ENCODE peak calls at places on chromosomes 3 and 15, in ten cellular contexts. One of them, this sample, is unnamed.

GRCh38 chr3:182118081-182118480 is 406.4 kb downstream of the SOX2 start:
- DNase-seq in DMS153: no peak
- DNase-seq in mucosa of descending colon: no peak
- DNase-seq in activated T-cell treated with anti-CD3 and anti-CD28 coated beads, Interleukin-2, amount 50 U/mL, for 72 hours: no peak
- DNase-seq in fibroblast of the conjunctiva: no peak
- DNase-seq in stimulated activated CD4-positive, alpha-beta T cell treated with anti-CD3 and anti-CD28 coated beads, Interleukin-2, amount 100 ng/mL, for 4 hours: no peak
- DNase-seq in effector CD4-positive, alpha-beta T cell: no peak
- DNase-seq in NCI-H1417: no peak
- DNase-seq in activated T-helper 9 cell treated with anti-CD3 and anti-CD28 coated beads, Interleukin-2, amount 50 U/mL, for 16 hours: no peak
- DNase-seq in H7: no peak
- DNase-seq in this sample: no peak

GRCh38 chr15:25481208-25481862 is 42.5 kb upstream of the UBE3A start:
- DNase-seq in DMS153: no peak
- DNase-seq in mucosa of descending colon: peak; percentile 4
- DNase-seq in activated T-cell treated with anti-CD3 and anti-CD28 coated beads, Interleukin-2, amount 50 U/mL, for 72 hours: no peak
- DNase-seq in fibroblast of the conjunctiva: no peak
- DNase-seq in stimulated activated CD4-positive, alpha-beta T cell treated with anti-CD3 and anti-CD28 coated beads, Interleukin-2, amount 100 ng/mL, for 4 hours: no peak
- DNase-seq in effector CD4-positive, alpha-beta T cell: no peak
- DNase-seq in NCI-H1417: peak; percentile 96
- DNase-seq in activated T-helper 9 cell treated with anti-CD3 and anti-CD28 coated beads, Interleukin-2, amount 50 U/mL, for 16 hours: no peak
- DNase-seq in H7: peak; percentile 64
- DNase-seq in this sample: no peak

GRCh38 chr3:45223889-45224730 is 2.0 kb downstream of the TMEM158 start:
- DNase-seq in DMS153: no peak
- DNase-seq in mucosa of descending colon: no peak
- DNase-seq in activated T-cell treated with anti-CD3 and anti-CD28 coated beads, Interleukin-2, amount 50 U/mL, for 72 hours: no peak
- DNase-seq in fibroblast of the conjunctiva: no peak
- DNase-seq in stimulated activated CD4-positive, alpha-beta T cell treated with anti-CD3 and anti-CD28 coated beads, Interleukin-2, amount 100 ng/mL, for 4 hours: peak; percentile 14
- DNase-seq in effector CD4-positive, alpha-beta T cell: no peak
- DNase-seq in NCI-H1417: no peak
- DNase-seq in activated T-helper 9 cell treated with anti-CD3 and anti-CD28 coated beads, Interleukin-2, amount 50 U/mL, for 16 hours: no peak
- DNase-seq in H7: no peak
- DNase-seq in this sample: peak; percentile 19

GRCh38 chr3:5057217-5057616 is 64.9 kb upstream of the ARL8B start:
- DNase-seq in DMS153: no peak
- DNase-seq in mucosa of descending colon: no peak
- DNase-seq in activated T-cell treated with anti-CD3 and anti-CD28 coated beads, Interleukin-2, amount 50 U/mL, for 72 hours: no peak
- DNase-seq in fibroblast of the conjunctiva: no peak
- DNase-seq in stimulated activated CD4-positive, alpha-beta T cell treated with anti-CD3 and anti-CD28 coated beads, Interleukin-2, amount 100 ng/mL, for 4 hours: no peak
- DNase-seq in effector CD4-positive, alpha-beta T cell: no peak
- DNase-seq in NCI-H1417: no peak
- DNase-seq in activated T-helper 9 cell treated with anti-CD3 and anti-CD28 coated beads, Interleukin-2, amount 50 U/mL, for 16 hours: no peak
- DNase-seq in H7: no peak
- DNase-seq in this sample: no peak

GRCh38 chr3:61650719-61651118 is 89.3 kb downstream of the PTPRG start:
- DNase-seq in DMS153: no peak
- DNase-seq in mucosa of descending colon: no peak
- DNase-seq in activated T-cell treated with anti-CD3 and anti-CD28 coated beads, Interleukin-2, amount 50 U/mL, for 72 hours: no peak
- DNase-seq in fibroblast of the conjunctiva: no peak
- DNase-seq in stimulated activated CD4-positive, alpha-beta T cell treated with anti-CD3 and anti-CD28 coated beads, Interleukin-2, amount 100 ng/mL, for 4 hours: no peak
- DNase-seq in effector CD4-positive, alpha-beta T cell: no peak
- DNase-seq in NCI-H1417: no peak
- DNase-seq in activated T-helper 9 cell treated with anti-CD3 and anti-CD28 coated beads, Interleukin-2, amount 50 U/mL, for 16 hours: no peak
- DNase-seq in H7: no peak
- DNase-seq in this sample: no peak

GRCh38 chr15:73796266-73796939 is 43.3 kb upstream of the INSYN1 start:
- DNase-seq in DMS153: no peak
- DNase-seq in mucosa of descending colon: no peak
- DNase-seq in activated T-cell treated with anti-CD3 and anti-CD28 coated beads, Interleukin-2, amount 50 U/mL, for 72 hours: no peak
- DNase-seq in fibroblast of the conjunctiva: no peak
- DNase-seq in stimulated activated CD4-positive, alpha-beta T cell treated with anti-CD3 and anti-CD28 coated beads, Interleukin-2, amount 100 ng/mL, for 4 hours: no peak
- DNase-seq in effector CD4-positive, alpha-beta T cell: no peak
- DNase-seq in NCI-H1417: peak; percentile 34
- DNase-seq in activated T-helper 9 cell treated with anti-CD3 and anti-CD28 coated beads, Interleukin-2, amount 50 U/mL, for 16 hours: no peak
- DNase-seq in H7: no peak
- DNase-seq in this sample: no peak

GRCh38 chr3:99651561-99651960 is 13.2 kb downstream of the COL8A1 start:
- DNase-seq in DMS153: no peak
- DNase-seq in mucosa of descending colon: peak; percentile 33
- DNase-seq in activated T-cell treated with anti-CD3 and anti-CD28 coated beads, Interleukin-2, amount 50 U/mL, for 72 hours: no peak
- DNase-seq in fibroblast of the conjunctiva: no peak
- DNase-seq in stimulated activated CD4-positive, alpha-beta T cell treated with anti-CD3 and anti-CD28 coated beads, Interleukin-2, amount 100 ng/mL, for 4 hours: no peak
- DNase-seq in effector CD4-positive, alpha-beta T cell: no peak
- DNase-seq in NCI-H1417: no peak
- DNase-seq in activated T-helper 9 cell treated with anti-CD3 and anti-CD28 coated beads, Interleukin-2, amount 50 U/mL, for 16 hours: no peak
- DNase-seq in H7: no peak
- DNase-seq in this sample: no peak

GRCh38 chr15:45179221-45179985 is 8.4 kb downstream of the SHF start:
- DNase-seq in DMS153: no peak
- DNase-seq in mucosa of descending colon: peak; percentile 80
- DNase-seq in activated T-cell treated with anti-CD3 and anti-CD28 coated beads, Interleukin-2, amount 50 U/mL, for 72 hours: peak; percentile 39
- DNase-seq in fibroblast of the conjunctiva: no peak
- DNase-seq in stimulated activated CD4-positive, alpha-beta T cell treated with anti-CD3 and anti-CD28 coated beads, Interleukin-2, amount 100 ng/mL, for 4 hours: no peak
- DNase-seq in effector CD4-positive, alpha-beta T cell: peak; percentile 62
- DNase-seq in NCI-H1417: no peak
- DNase-seq in activated T-helper 9 cell treated with anti-CD3 and anti-CD28 coated beads, Interleukin-2, amount 50 U/mL, for 16 hours: peak; percentile 31
- DNase-seq in H7: peak; percentile 90
- DNase-seq in this sample: no peak

GRCh38 chr15:88704791-88705768 is 66.3 kb downstream of the ISG20 start:
- DNase-seq in DMS153: no peak
- DNase-seq in mucosa of descending colon: peak; percentile 11
- DNase-seq in activated T-cell treated with anti-CD3 and anti-CD28 coated beads, Interleukin-2, amount 50 U/mL, for 72 hours: peak; percentile 3
- DNase-seq in fibroblast of the conjunctiva: peak; percentile 26
- DNase-seq in stimulated activated CD4-positive, alpha-beta T cell treated with anti-CD3 and anti-CD28 coated beads, Interleukin-2, amount 100 ng/mL, for 4 hours: no peak
- DNase-seq in effector CD4-positive, alpha-beta T cell: no peak
- DNase-seq in NCI-H1417: peak; percentile 65
- DNase-seq in activated T-helper 9 cell treated with anti-CD3 and anti-CD28 coated beads, Interleukin-2, amount 50 U/mL, for 16 hours: no peak
- DNase-seq in H7: peak; percentile 90
- DNase-seq in this sample: no peak

GRCh38 chr3:154835638-154836037 is 244.5 kb upstream of the MME start:
- DNase-seq in DMS153: peak; percentile 17
- DNase-seq in mucosa of descending colon: no peak
- DNase-seq in activated T-cell treated with anti-CD3 and anti-CD28 coated beads, Interleukin-2, amount 50 U/mL, for 72 hours: no peak
- DNase-seq in fibroblast of the conjunctiva: no peak
- DNase-seq in stimulated activated CD4-positive, alpha-beta T cell treated with anti-CD3 and anti-CD28 coated beads, Interleukin-2, amount 100 ng/mL, for 4 hours: no peak
- DNase-seq in effector CD4-positive, alpha-beta T cell: no peak
- DNase-seq in NCI-H1417: no peak
- DNase-seq in activated T-helper 9 cell treated with anti-CD3 and anti-CD28 coated beads, Interleukin-2, amount 50 U/mL, for 16 hours: no peak
- DNase-seq in H7: no peak
- DNase-seq in this sample: no peak

GRCh38 chr15:44087578-44088190 is 107.4 kb downstream of the FRMD5 start:
- DNase-seq in DMS153: no peak
- DNase-seq in mucosa of descending colon: no peak
- DNase-seq in activated T-cell treated with anti-CD3 and anti-CD28 coated beads, Interleukin-2, amount 50 U/mL, for 72 hours: no peak
- DNase-seq in fibroblast of the conjunctiva: peak; percentile 69
- DNase-seq in stimulated activated CD4-positive, alpha-beta T cell treated with anti-CD3 and anti-CD28 coated beads, Interleukin-2, amount 100 ng/mL, for 4 hours: no peak
- DNase-seq in effector CD4-positive, alpha-beta T cell: no peak
- DNase-seq in NCI-H1417: no peak
- DNase-seq in activated T-helper 9 cell treated with anti-CD3 and anti-CD28 coated beads, Interleukin-2, amount 50 U/mL, for 16 hours: no peak
- DNase-seq in H7: no peak
- DNase-seq in this sample: no peak

GRCh38 chr3:150748648-150749047 is 14.3 kb downstream of the SIAH2 start:
- DNase-seq in DMS153: no peak
- DNase-seq in mucosa of descending colon: no peak
- DNase-seq in activated T-cell treated with anti-CD3 and anti-CD28 coated beads, Interleukin-2, amount 50 U/mL, for 72 hours: no peak
- DNase-seq in fibroblast of the conjunctiva: no peak
- DNase-seq in stimulated activated CD4-positive, alpha-beta T cell treated with anti-CD3 and anti-CD28 coated beads, Interleukin-2, amount 100 ng/mL, for 4 hours: no peak
- DNase-seq in effector CD4-positive, alpha-beta T cell: no peak
- DNase-seq in NCI-H1417: no peak
- DNase-seq in activated T-helper 9 cell treated with anti-CD3 and anti-CD28 coated beads, Interleukin-2, amount 50 U/mL, for 16 hours: no peak
- DNase-seq in H7: no peak
- DNase-seq in this sample: no peak

GRCh38 chr3:63993653-63994079 is 29.6 kb downstream of the PSMD6 start:
- DNase-seq in DMS153: peak; percentile 1
- DNase-seq in mucosa of descending colon: peak; percentile 73
- DNase-seq in activated T-cell treated with anti-CD3 and anti-CD28 coated beads, Interleukin-2, amount 50 U/mL, for 72 hours: peak; percentile 49
- DNase-seq in fibroblast of the conjunctiva: peak; percentile 71
- DNase-seq in stimulated activated CD4-positive, alpha-beta T cell treated with anti-CD3 and anti-CD28 coated beads, Interleukin-2, amount 100 ng/mL, for 4 hours: peak; percentile 23
- DNase-seq in effector CD4-positive, alpha-beta T cell: peak; percentile 46
- DNase-seq in NCI-H1417: peak; percentile 69
- DNase-seq in activated T-helper 9 cell treated with anti-CD3 and anti-CD28 coated beads, Interleukin-2, amount 50 U/mL, for 16 hours: peak; percentile 16
- DNase-seq in H7: peak; percentile 80
- DNase-seq in this sample: peak; percentile 18

GRCh38 chr3:14374444-14374883 is 27.9 kb upstream of the SLC6A6 start:
- DNase-seq in DMS153: no peak
- DNase-seq in mucosa of descending colon: no peak
- DNase-seq in activated T-cell treated with anti-CD3 and anti-CD28 coated beads, Interleukin-2, amount 50 U/mL, for 72 hours: no peak
- DNase-seq in fibroblast of the conjunctiva: no peak
- DNase-seq in stimulated activated CD4-positive, alpha-beta T cell treated with anti-CD3 and anti-CD28 coated beads, Interleukin-2, amount 100 ng/mL, for 4 hours: no peak
- DNase-seq in effector CD4-positive, alpha-beta T cell: no peak
- DNase-seq in NCI-H1417: no peak
- DNase-seq in activated T-helper 9 cell treated with anti-CD3 and anti-CD28 coated beads, Interleukin-2, amount 50 U/mL, for 16 hours: no peak
- DNase-seq in H7: peak; percentile 61
- DNase-seq in this sample: no peak

GRCh38 chr3:72505539-72506430 is 342.5 kb downstream of the SHQ1 start:
- DNase-seq in DMS153: no peak
- DNase-seq in mucosa of descending colon: no peak
- DNase-seq in activated T-cell treated with anti-CD3 and anti-CD28 coated beads, Interleukin-2, amount 50 U/mL, for 72 hours: no peak
- DNase-seq in fibroblast of the conjunctiva: no peak
- DNase-seq in stimulated activated CD4-positive, alpha-beta T cell treated with anti-CD3 and anti-CD28 coated beads, Interleukin-2, amount 100 ng/mL, for 4 hours: no peak
- DNase-seq in effector CD4-positive, alpha-beta T cell: no peak
- DNase-seq in NCI-H1417: no peak
- DNase-seq in activated T-helper 9 cell treated with anti-CD3 and anti-CD28 coated beads, Interleukin-2, amount 50 U/mL, for 16 hours: no peak
- DNase-seq in H7: no peak
- DNase-seq in this sample: no peak

GRCh38 chr3:136667081-136667480 is 85.1 kb downstream of the STAG1 start:
- DNase-seq in DMS153: no peak
- DNase-seq in mucosa of descending colon: no peak
- DNase-seq in activated T-cell treated with anti-CD3 and anti-CD28 coated beads, Interleukin-2, amount 50 U/mL, for 72 hours: no peak
- DNase-seq in fibroblast of the conjunctiva: no peak
- DNase-seq in stimulated activated CD4-positive, alpha-beta T cell treated with anti-CD3 and anti-CD28 coated beads, Interleukin-2, amount 100 ng/mL, for 4 hours: no peak
- DNase-seq in effector CD4-positive, alpha-beta T cell: no peak
- DNase-seq in NCI-H1417: no peak
- DNase-seq in activated T-helper 9 cell treated with anti-CD3 and anti-CD28 coated beads, Interleukin-2, amount 50 U/mL, for 16 hours: no peak
- DNase-seq in H7: no peak
- DNase-seq in this sample: no peak

GRCh38 chr3:197597335-197597734 is 41.6 kb upstream of the BDH1 start:
- DNase-seq in DMS153: no peak
- DNase-seq in mucosa of descending colon: peak; percentile 69
- DNase-seq in activated T-cell treated with anti-CD3 and anti-CD28 coated beads, Interleukin-2, amount 50 U/mL, for 72 hours: no peak
- DNase-seq in fibroblast of the conjunctiva: no peak
- DNase-seq in stimulated activated CD4-positive, alpha-beta T cell treated with anti-CD3 and anti-CD28 coated beads, Interleukin-2, amount 100 ng/mL, for 4 hours: no peak
- DNase-seq in effector CD4-positive, alpha-beta T cell: no peak
- DNase-seq in NCI-H1417: no peak
- DNase-seq in activated T-helper 9 cell treated with anti-CD3 and anti-CD28 coated beads, Interleukin-2, amount 50 U/mL, for 16 hours: no peak
- DNase-seq in H7: no peak
- DNase-seq in this sample: no peak

GRCh38 chr3:63900459-63900858 is 11.7 kb downstream of the SCAANT1 start:
- DNase-seq in DMS153: peak; percentile 79
- DNase-seq in mucosa of descending colon: no peak
- DNase-seq in activated T-cell treated with anti-CD3 and anti-CD28 coated beads, Interleukin-2, amount 50 U/mL, for 72 hours: no peak
- DNase-seq in fibroblast of the conjunctiva: no peak
- DNase-seq in stimulated activated CD4-positive, alpha-beta T cell treated with anti-CD3 and anti-CD28 coated beads, Interleukin-2, amount 100 ng/mL, for 4 hours: no peak
- DNase-seq in effector CD4-positive, alpha-beta T cell: no peak
- DNase-seq in NCI-H1417: peak; percentile 75
- DNase-seq in activated T-helper 9 cell treated with anti-CD3 and anti-CD28 coated beads, Interleukin-2, amount 50 U/mL, for 16 hours: no peak
- DNase-seq in H7: no peak
- DNase-seq in this sample: no peak

GRCh38 chr15:31974855-31975421 is 55.4 kb upstream of the CHRNA7 start:
- DNase-seq in DMS153: peak; percentile 1
- DNase-seq in mucosa of descending colon: peak; percentile 67
- DNase-seq in activated T-cell treated with anti-CD3 and anti-CD28 coated beads, Interleukin-2, amount 50 U/mL, for 72 hours: peak; percentile 54
- DNase-seq in fibroblast of the conjunctiva: no peak
- DNase-seq in stimulated activated CD4-positive, alpha-beta T cell treated with anti-CD3 and anti-CD28 coated beads, Interleukin-2, amount 100 ng/mL, for 4 hours: peak; percentile 8
- DNase-seq in effector CD4-positive, alpha-beta T cell: no peak
- DNase-seq in NCI-H1417: peak; percentile 88
- DNase-seq in activated T-helper 9 cell treated with anti-CD3 and anti-CD28 coated beads, Interleukin-2, amount 50 U/mL, for 16 hours: no peak
- DNase-seq in H7: peak; percentile 87
- DNase-seq in this sample: no peak

GRCh38 chr3:14253022-14253761 is 74.6 kb downstream of the LSM3 start:
- DNase-seq in DMS153: no peak
- DNase-seq in mucosa of descending colon: no peak
- DNase-seq in activated T-cell treated with anti-CD3 and anti-CD28 coated beads, Interleukin-2, amount 50 U/mL, for 72 hours: no peak
- DNase-seq in fibroblast of the conjunctiva: no peak
- DNase-seq in stimulated activated CD4-positive, alpha-beta T cell treated with anti-CD3 and anti-CD28 coated beads, Interleukin-2, amount 100 ng/mL, for 4 hours: no peak
- DNase-seq in effector CD4-positive, alpha-beta T cell: no peak
- DNase-seq in NCI-H1417: no peak
- DNase-seq in activated T-helper 9 cell treated with anti-CD3 and anti-CD28 coated beads, Interleukin-2, amount 50 U/mL, for 16 hours: no peak
- DNase-seq in H7: no peak
- DNase-seq in this sample: no peak

GRCh38 chr15:36867436-36867835 is 232.9 kb downstream of the MEIS2 start:
- DNase-seq in DMS153: no peak
- DNase-seq in mucosa of descending colon: no peak
- DNase-seq in activated T-cell treated with anti-CD3 and anti-CD28 coated beads, Interleukin-2, amount 50 U/mL, for 72 hours: no peak
- DNase-seq in fibroblast of the conjunctiva: no peak
- DNase-seq in stimulated activated CD4-positive, alpha-beta T cell treated with anti-CD3 and anti-CD28 coated beads, Interleukin-2, amount 100 ng/mL, for 4 hours: no peak
- DNase-seq in effector CD4-positive, alpha-beta T cell: no peak
- DNase-seq in NCI-H1417: no peak
- DNase-seq in activated T-helper 9 cell treated with anti-CD3 and anti-CD28 coated beads, Interleukin-2, amount 50 U/mL, for 16 hours: no peak
- DNase-seq in H7: no peak
- DNase-seq in this sample: no peak

GRCh38 chr3:71461749-71462483 is 121.6 kb downstream of the FOXP1 start:
- DNase-seq in DMS153: no peak
- DNase-seq in mucosa of descending colon: no peak
- DNase-seq in activated T-cell treated with anti-CD3 and anti-CD28 coated beads, Interleukin-2, amount 50 U/mL, for 72 hours: no peak
- DNase-seq in fibroblast of the conjunctiva: no peak
- DNase-seq in stimulated activated CD4-positive, alpha-beta T cell treated with anti-CD3 and anti-CD28 coated beads, Interleukin-2, amount 100 ng/mL, for 4 hours: no peak
- DNase-seq in effector CD4-positive, alpha-beta T cell: no peak
- DNase-seq in NCI-H1417: no peak
- DNase-seq in activated T-helper 9 cell treated with anti-CD3 and anti-CD28 coated beads, Interleukin-2, amount 50 U/mL, for 16 hours: no peak
- DNase-seq in H7: no peak
- DNase-seq in this sample: no peak

GRCh38 chr3:56347219-56347871 is 120.9 kb downstream of the ERC2 start:
- DNase-seq in DMS153: no peak
- DNase-seq in mucosa of descending colon: peak; percentile 14
- DNase-seq in activated T-cell treated with anti-CD3 and anti-CD28 coated beads, Interleukin-2, amount 50 U/mL, for 72 hours: peak; percentile 39
- DNase-seq in fibroblast of the conjunctiva: no peak
- DNase-seq in stimulated activated CD4-positive, alpha-beta T cell treated with anti-CD3 and anti-CD28 coated beads, Interleukin-2, amount 100 ng/mL, for 4 hours: no peak
- DNase-seq in effector CD4-positive, alpha-beta T cell: no peak
- DNase-seq in NCI-H1417: no peak
- DNase-seq in activated T-helper 9 cell treated with anti-CD3 and anti-CD28 coated beads, Interleukin-2, amount 50 U/mL, for 16 hours: no peak
- DNase-seq in H7: peak; percentile 51
- DNase-seq in this sample: peak; percentile 6

GRCh38 chr3:39519076-39519475 is 51.6 kb downstream of the MOBP start:
- DNase-seq in DMS153: no peak
- DNase-seq in mucosa of descending colon: no peak
- DNase-seq in activated T-cell treated with anti-CD3 and anti-CD28 coated beads, Interleukin-2, amount 50 U/mL, for 72 hours: no peak
- DNase-seq in fibroblast of the conjunctiva: no peak
- DNase-seq in stimulated activated CD4-positive, alpha-beta T cell treated with anti-CD3 and anti-CD28 coated beads, Interleukin-2, amount 100 ng/mL, for 4 hours: no peak
- DNase-seq in effector CD4-positive, alpha-beta T cell: no peak
- DNase-seq in NCI-H1417: no peak
- DNase-seq in activated T-helper 9 cell treated with anti-CD3 and anti-CD28 coated beads, Interleukin-2, amount 50 U/mL, for 16 hours: no peak
- DNase-seq in H7: no peak
- DNase-seq in this sample: no peak

GRCh38 chr3:78729921-78730320 is 1037.9 kb downstream of the ROBO1 start:
- DNase-seq in DMS153: no peak
- DNase-seq in mucosa of descending colon: no peak
- DNase-seq in activated T-cell treated with anti-CD3 and anti-CD28 coated beads, Interleukin-2, amount 50 U/mL, for 72 hours: no peak
- DNase-seq in fibroblast of the conjunctiva: no peak
- DNase-seq in stimulated activated CD4-positive, alpha-beta T cell treated with anti-CD3 and anti-CD28 coated beads, Interleukin-2, amount 100 ng/mL, for 4 hours: no peak
- DNase-seq in effector CD4-positive, alpha-beta T cell: no peak
- DNase-seq in NCI-H1417: peak; percentile 40
- DNase-seq in activated T-helper 9 cell treated with anti-CD3 and anti-CD28 coated beads, Interleukin-2, amount 50 U/mL, for 16 hours: no peak
- DNase-seq in H7: no peak
- DNase-seq in this sample: no peak

GRCh38 chr3:125128861-125129501 is 73.2 kb upstream of the HEG1 start:
- DNase-seq in DMS153: no peak
- DNase-seq in mucosa of descending colon: no peak
- DNase-seq in activated T-cell treated with anti-CD3 and anti-CD28 coated beads, Interleukin-2, amount 50 U/mL, for 72 hours: no peak
- DNase-seq in fibroblast of the conjunctiva: peak; percentile 79
- DNase-seq in stimulated activated CD4-positive, alpha-beta T cell treated with anti-CD3 and anti-CD28 coated beads, Interleukin-2, amount 100 ng/mL, for 4 hours: no peak
- DNase-seq in effector CD4-positive, alpha-beta T cell: no peak
- DNase-seq in NCI-H1417: no peak
- DNase-seq in activated T-helper 9 cell treated with anti-CD3 and anti-CD28 coated beads, Interleukin-2, amount 50 U/mL, for 16 hours: no peak
- DNase-seq in H7: no peak
- DNase-seq in this sample: no peak

GRCh38 chr3:172915911-172916514 is 165.5 kb downstream of the ECT2 start:
- DNase-seq in DMS153: peak; percentile 79
- DNase-seq in mucosa of descending colon: no peak
- DNase-seq in activated T-cell treated with anti-CD3 and anti-CD28 coated beads, Interleukin-2, amount 50 U/mL, for 72 hours: no peak
- DNase-seq in fibroblast of the conjunctiva: no peak
- DNase-seq in stimulated activated CD4-positive, alpha-beta T cell treated with anti-CD3 and anti-CD28 coated beads, Interleukin-2, amount 100 ng/mL, for 4 hours: no peak
- DNase-seq in effector CD4-positive, alpha-beta T cell: no peak
- DNase-seq in NCI-H1417: peak; percentile 89
- DNase-seq in activated T-helper 9 cell treated with anti-CD3 and anti-CD28 coated beads, Interleukin-2, amount 50 U/mL, for 16 hours: no peak
- DNase-seq in H7: no peak
- DNase-seq in this sample: no peak

GRCh38 chr15:89998923-89999675 is 2.0 kb upstream of the ZNF710 start:
- DNase-seq in DMS153: no peak
- DNase-seq in mucosa of descending colon: no peak
- DNase-seq in activated T-cell treated with anti-CD3 and anti-CD28 coated beads, Interleukin-2, amount 50 U/mL, for 72 hours: no peak
- DNase-seq in fibroblast of the conjunctiva: no peak
- DNase-seq in stimulated activated CD4-positive, alpha-beta T cell treated with anti-CD3 and anti-CD28 coated beads, Interleukin-2, amount 100 ng/mL, for 4 hours: no peak
- DNase-seq in effector CD4-positive, alpha-beta T cell: no peak
- DNase-seq in NCI-H1417: peak; percentile 41
- DNase-seq in activated T-helper 9 cell treated with anti-CD3 and anti-CD28 coated beads, Interleukin-2, amount 50 U/mL, for 16 hours: no peak
- DNase-seq in H7: no peak
- DNase-seq in this sample: no peak